ENCODE peak calls at places on chromosomes 12 and 14, in four cellular contexts. Z is mesendoderm, S is endodermal cell, B is NT2/D1. K is an unnamed sample.

GRCh38 chr14:99460793-99461192 is 19.9 kb downstream of the SETD3 start:
- DNase-seq in B (no peak), Z (peak), S (peak), K (peak)

GRCh38 chr12:97465012-97465345 is 2.4 kb downstream of the RMST start:
- DNase-seq in S (peak), B (peak), Z (peak), K (no peak)

GRCh38 chr12:79441534-79441933 is 249.2 kb downstream of the PAWR start:
- DNase-seq in Z (peak), B (no peak), S (no peak), K (no peak)

GRCh38 chr12:130456375-130457199 is 118.9 kb downstream of the PIWIL1 start:
- DNase-seq in Z (no peak), B (no peak), S (no peak), K (no peak)

GRCh38 chr12:9869307-9870161 is at the start of gene CLEC2B:
- DNase-seq in Z (no peak), S (no peak), B (no peak), K (peak)

GRCh38 chr12:19248929-19249602 is 119.5 kb downstream of the PLEKHA5 start:
- DNase-seq in B (no peak), Z (no peak), S (no peak), K (peak)

GRCh38 chr12:124654666-124655316 is 87.4 kb upstream of the NCOR2 start:
- DNase-seq in Z (no peak), S (peak), B (no peak), K (no peak)

GRCh38 chr12:28247806-28248205 is 57.5 kb downstream of the CCDC91 start:
- DNase-seq in Z (no peak), B (no peak), S (peak), K (no peak)

GRCh38 chr14:51139221-51139681 is 44.3 kb upstream of the TRIM9 start:
- DNase-seq in B (no peak), Z (no peak), S (no peak), K (peak)

GRCh38 chr14:50762001-50762930 is 68.7 kb downstream of the NIN start:
- DNase-seq in S (no peak), Z (no peak), B (no peak), K (no peak)

GRCh38 chr12:88993655-88994054 is 358.6 kb downstream of the DUSP6 start:
- DNase-seq in Z (peak), B (peak), S (no peak), K (peak)

GRCh38 chr12:85405781-85406522 is 125.9 kb downstream of the ALX1 start:
- DNase-seq in S (no peak), Z (peak), B (no peak), K (no peak)

GRCh38 chr12:81086342-81086741 is 8.5 kb downstream of the ACSS3 start:
- DNase-seq in Z (peak), S (peak), B (no peak), K (no peak)

GRCh38 chr12:109797905-109798669 is 35.1 kb downstream of the TRPV4 start:
- DNase-seq in B (no peak), Z (peak), S (peak), K (no peak)

GRCh38 chr12:108729612-108730336 is 1.5 kb downstream of the CORO1C start:
- DNase-seq in S (no peak), B (no peak), Z (no peak), K (peak)

GRCh38 chr12:12456637-12457036 is 99.8 kb downstream of the BORCS5 start:
- DNase-seq in Z (no peak), B (no peak), S (no peak), K (peak)

GRCh38 chr12:92140919-92141536 is 4.6 kb downstream of the BTG1 start:
- DNase-seq in Z (no peak), S (no peak), B (no peak), K (no peak)
- H3K9ac ChIP-seq in Z (no peak), S (no peak), B (no peak), K (peak)

GRCh38 chr12:75953312-75953906 is 78.2 kb downstream of the PHLDA1 start:
- DNase-seq in B (no peak), Z (no peak), S (no peak), K (peak)
- H3K9ac ChIP-seq in B (no peak), Z (no peak), S (no peak), K (peak)

GRCh38 chr12:116143883-116144266 is 133.6 kb downstream of the MED13L start:
- DNase-seq in S (peak), Z (peak), B (no peak), K (peak)
- H3K9ac ChIP-seq in S (no peak), Z (no peak), B (no peak), K (no peak)

GRCh38 chr14:105971593-105972500 is 445.5 kb downstream of the TMEM121 start:
- DNase-seq in Z (no peak), S (no peak), B (no peak), K (no peak)
- H3K9ac ChIP-seq in Z (no peak), S (no peak), B (no peak), K (no peak)

GRCh38 chr14:95493976-95494375 is 22.5 kb downstream of the SYNE3 start:
- DNase-seq in S (no peak), Z (no peak), B (no peak), K (no peak)
- H3K9ac ChIP-seq in S (no peak), Z (no peak), B (no peak), K (no peak)